ENCODE peak calls at places on chromosome 2, in six cellular contexts. One of them, this sample, is unnamed.
A peak's percentile ranks its signal among the peaks of the same experiment; 100 is the strongest.

GRCh38 chr2:9803023-9803805 is 40.1 kb upstream of the TAF1B start:
- DNase-seq in caudate nucleus: no peak
- DNase-seq in heart right ventricle: no peak
- DNase-seq in GM23248: peak; percentile 61
- DNase-seq in GM23338: no peak
- DNase-seq in mucosa of descending colon: peak; percentile 89
- DNase-seq in this sample: no peak

GRCh38 chr2:17672583-17673317 is 80.9 kb downstream of the SMC6 start:
- DNase-seq in caudate nucleus: no peak
- DNase-seq in heart right ventricle: no peak
- DNase-seq in GM23248: peak; percentile 83
- DNase-seq in GM23338: no peak
- DNase-seq in mucosa of descending colon: no peak
- DNase-seq in this sample: no peak

GRCh38 chr2:62741954-62742722 is 36.6 kb downstream of the EHBP1 start:
- DNase-seq in caudate nucleus: no peak
- DNase-seq in heart right ventricle: no peak
- DNase-seq in GM23248: peak; percentile 30
- DNase-seq in GM23338: no peak
- DNase-seq in mucosa of descending colon: no peak
- DNase-seq in this sample: no peak

GRCh38 chr2:107645586-107645985 is 181.1 kb upstream of the RGPD4 start:
- DNase-seq in caudate nucleus: no peak
- DNase-seq in heart right ventricle: no peak
- DNase-seq in GM23248: no peak
- DNase-seq in GM23338: no peak
- DNase-seq in mucosa of descending colon: no peak
- DNase-seq in this sample: no peak

GRCh38 chr2:83536489-83537020 is 922.5 kb downstream of the SUCLG1 start:
- DNase-seq in caudate nucleus: no peak
- DNase-seq in heart right ventricle: no peak
- DNase-seq in GM23248: no peak
- DNase-seq in GM23338: no peak
- DNase-seq in mucosa of descending colon: no peak
- DNase-seq in this sample: no peak

GRCh38 chr2:41914936-41915335 is 132.9 kb upstream of the PKDCC start:
- DNase-seq in caudate nucleus: no peak
- DNase-seq in heart right ventricle: no peak
- DNase-seq in GM23248: peak; percentile 46
- DNase-seq in GM23338: no peak
- DNase-seq in mucosa of descending colon: no peak
- DNase-seq in this sample: no peak

GRCh38 chr2:230668184-230668938 is 44.3 kb upstream of the CAB39 start:
- DNase-seq in caudate nucleus: no peak
- DNase-seq in heart right ventricle: peak; percentile 50
- DNase-seq in GM23248: no peak
- DNase-seq in GM23338: no peak
- DNase-seq in mucosa of descending colon: no peak
- DNase-seq in this sample: no peak

GRCh38 chr2:127566576-127566975 is 31.1 kb downstream of the MYO7B start:
- DNase-seq in caudate nucleus: no peak
- DNase-seq in heart right ventricle: no peak
- DNase-seq in GM23248: no peak
- DNase-seq in GM23338: no peak
- DNase-seq in mucosa of descending colon: no peak
- DNase-seq in this sample: peak; percentile 19

GRCh38 chr2:195779491-195779890 is 122.5 kb downstream of the SLC39A10 start:
- DNase-seq in caudate nucleus: no peak
- DNase-seq in heart right ventricle: no peak
- DNase-seq in GM23248: no peak
- DNase-seq in GM23338: peak; percentile 17
- DNase-seq in mucosa of descending colon: no peak
- DNase-seq in this sample: no peak

GRCh38 chr2:46177461-46178089 is 119.6 kb upstream of the EPAS1 start:
- DNase-seq in caudate nucleus: no peak
- DNase-seq in heart right ventricle: no peak
- DNase-seq in GM23248: no peak
- DNase-seq in GM23338: no peak
- DNase-seq in mucosa of descending colon: no peak
- DNase-seq in this sample: no peak

GRCh38 chr2:192151848-192152247 is 42.9 kb downstream of the TMEFF2 start:
- DNase-seq in caudate nucleus: no peak
- DNase-seq in heart right ventricle: no peak
- DNase-seq in GM23248: peak; percentile 58
- DNase-seq in GM23338: no peak
- DNase-seq in mucosa of descending colon: no peak
- DNase-seq in this sample: no peak

GRCh38 chr2:7011376-7012083 is 94.3 kb downstream of the RNF144A start:
- DNase-seq in caudate nucleus: peak; percentile 88
- DNase-seq in heart right ventricle: no peak
- DNase-seq in GM23248: peak; percentile 96
- DNase-seq in GM23338: no peak
- DNase-seq in mucosa of descending colon: no peak
- DNase-seq in this sample: no peak

GRCh38 chr2:138630164-138630563 is 128.6 kb downstream of the SPOPL start:
- DNase-seq in caudate nucleus: no peak
- DNase-seq in heart right ventricle: no peak
- DNase-seq in GM23248: no peak
- DNase-seq in GM23338: no peak
- DNase-seq in mucosa of descending colon: no peak
- DNase-seq in this sample: no peak

GRCh38 chr2:239226677-239227076 is 174.1 kb downstream of the HDAC4 start:
- DNase-seq in caudate nucleus: no peak
- DNase-seq in heart right ventricle: no peak
- DNase-seq in GM23248: peak; percentile 18
- DNase-seq in GM23338: no peak
- DNase-seq in mucosa of descending colon: no peak
- DNase-seq in this sample: no peak